ENCODE peak calls at places on chromosomes 3 and 15, in seven cellular contexts. N is aorta, L is neuronal stem cell, V is RWPE2, G is right cardiac atrium, Z is ovary, S is uterus. J is an unnamed sample.

GRCh38 chr3:78258798-78259197 is 1218.9 kb downstream of the ROBO2 start:
- DNase-seq in L (no peak), Z (no peak), V (no peak), G (no peak), S (no peak), N (no peak), J (peak)

GRCh38 chr3:188979236-188979635 is 192.5 kb upstream of the TPRG1 start:
- DNase-seq in S (no peak), L (no peak), Z (no peak), N (no peak), V (no peak), G (no peak), J (no peak)

GRCh38 chr15:101406014-101406413 is 83.5 kb downstream of the PCSK6 start:
- DNase-seq in S (no peak), G (no peak), Z (no peak), V (no peak), N (no peak), L (no peak), J (no peak)

GRCh38 chr3:80338366-80338765 is 570.6 kb upstream of the ROBO1 start:
- DNase-seq in N (no peak), G (peak), L (no peak), S (no peak), V (no peak), Z (no peak), J (peak)

GRCh38 chr15:62165029-62165792 is at the start of gene C2CD4B:
- DNase-seq in L (peak), N (peak), S (peak), G (peak), V (peak), Z (peak), J (peak)

GRCh38 chr3:147341727-147342126 is 64.6 kb downstream of the ZIC4 start:
- DNase-seq in S (no peak), G (no peak), L (no peak), N (no peak), V (no peak), Z (no peak), J (no peak)

GRCh38 chr15:100042558-100042957 is 299.2 kb downstream of the ADAMTS17 start:
- DNase-seq in G (no peak), V (no peak), S (no peak), N (no peak), L (no peak), Z (no peak), J (peak)

GRCh38 chr3:98761656-98762229 is 1.4 kb upstream of the ST3GAL6 start:
- DNase-seq in S (no peak), Z (no peak), L (no peak), N (no peak), V (no peak), G (no peak), J (no peak)

GRCh38 chr15:74265046-74265639 is 29.0 kb downstream of the CCDC33 start:
- DNase-seq in G (peak), L (peak), S (no peak), N (no peak), V (no peak), Z (peak), J (peak)

GRCh38 chr3:129672412-129672811 is 65.9 kb upstream of the PLXND1 start:
- DNase-seq in Z (no peak), N (no peak), S (no peak), V (no peak), G (no peak), L (no peak), J (no peak)

GRCh38 chr3:148757238-148757930 is 59.7 kb downstream of the AGTR1 start:
- DNase-seq in S (no peak), Z (no peak), L (no peak), G (no peak), V (no peak), N (no peak), J (peak)

GRCh38 chr3:140822381-140823047 is 119.1 kb upstream of the SLC25A36 start:
- DNase-seq in L (no peak), Z (no peak), G (no peak), V (no peak), N (no peak), S (no peak), J (no peak)

GRCh38 chr15:36284911-36285310 is 294.5 kb upstream of the CDIN1 start:
- DNase-seq in Z (no peak), N (no peak), S (no peak), L (no peak), G (no peak), V (no peak), J (no peak)

GRCh38 chr3:43477600-43477999 is 144.2 kb downstream of the ANO10 start:
- DNase-seq in Z (no peak), L (no peak), N (no peak), V (no peak), G (peak), S (peak), J (peak)

GRCh38 chr3:160643994-160644393 is 33.0 kb upstream of the ARL14 start:
- DNase-seq in S (no peak), N (no peak), G (no peak), Z (no peak), L (no peak), V (no peak), J (no peak)

GRCh38 chr3:100427694-100428093 is 26.4 kb downstream of the LNP1 start:
- DNase-seq in Z (no peak), V (no peak), N (no peak), L (no peak), S (no peak), G (no peak), J (no peak)

GRCh38 chr3:174863488-174863887 is 4.4 kb downstream of the NAALADL2 start:
- DNase-seq in S (no peak), Z (no peak), G (no peak), N (no peak), V (no peak), L (no peak), J (peak)

GRCh38 chr15:97600190-97600589 is 360.3 kb upstream of the ARRDC4 start:
- DNase-seq in G (no peak), S (no peak), L (no peak), N (no peak), Z (no peak), V (no peak), J (no peak)

GRCh38 chr3:181534881-181535280 is 176.8 kb upstream of the SOX2 start:
- DNase-seq in S (no peak), G (no peak), Z (no peak), N (no peak), L (no peak), V (no peak), J (no peak)

GRCh38 chr3:37338500-37338899 is 164.1 kb upstream of the LRRFIP2 start:
- DNase-seq in V (no peak), L (no peak), Z (no peak), S (no peak), N (no peak), G (no peak), J (peak)

GRCh38 chr15:78104119-78104479 is 11.7 kb downstream of the SH2D7 start:
- DNase-seq in L (no peak), N (peak), V (peak), S (no peak), G (no peak), Z (no peak), J (no peak)

GRCh38 chr15:72339777-72340177 is 19.8 kb upstream of the CELF6 start:
- DNase-seq in Z (no peak), V (no peak), G (no peak), N (no peak), S (peak), L (no peak), J (peak)

GRCh38 chr3:108103971-108104797 is 13.4 kb upstream of the CD47 start:
- DNase-seq in Z (peak), N (no peak), S (peak), G (peak), L (no peak), V (no peak), J (no peak)

GRCh38 chr3:123475786-123476185 is 26.9 kb upstream of the ADCY5 start:
- DNase-seq in N (no peak), Z (no peak), G (no peak), L (no peak), S (no peak), V (no peak), J (no peak)

DNA sequence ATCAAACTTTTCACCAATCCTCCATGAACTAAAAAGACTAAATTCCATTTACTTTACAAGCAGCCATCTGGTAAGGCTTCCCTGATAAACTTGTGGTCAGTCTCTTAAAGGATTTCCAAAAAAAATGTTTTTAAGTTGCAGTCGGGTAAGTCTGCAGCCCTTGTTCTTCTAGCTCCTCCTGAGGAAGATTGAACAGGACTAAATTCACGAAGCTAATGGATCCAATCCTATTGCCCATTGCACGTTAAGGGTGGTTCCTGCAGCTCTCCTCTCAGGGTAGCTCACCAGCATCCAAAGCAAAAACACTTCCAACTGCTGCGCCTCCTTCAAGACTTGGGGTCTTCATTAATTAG is 2.8 kb downstream of the HES1 start:
- DNase-seq in N (no peak), S (no peak), G (no peak), Z (no peak), V (no peak), L (no peak), J (no peak)
- H3K4me3 ChIP-seq in N (no peak), S (no peak), G (peak), Z (no peak), V (peak), L (no peak), J (peak)

GRCh38 chr3:177191108-177191779 is 6.0 kb downstream of the TBL1XR1 start:
- DNase-seq in Z (no peak), L (no peak), V (no peak), S (no peak), N (no peak), G (no peak), J (no peak)
- H3K4me3 ChIP-seq in Z (no peak), L (no peak), V (no peak), S (no peak), N (no peak), G (no peak), J (no peak)

GRCh38 chr3:132723551-132723950 is 1.3 kb upstream of the NPHP3 start:
- DNase-seq in V (no peak), Z (no peak), G (no peak), S (no peak), N (no peak), L (no peak), J (no peak)
- H3K4me3 ChIP-seq in V (peak), Z (peak), G (peak), S (no peak), N (no peak), L (no peak), J (no peak)

GRCh38 chr15:80971143-80971542 is 18.5 kb downstream of the MESD start:
- DNase-seq in Z (no peak), L (no peak), V (no peak), N (no peak), G (no peak), S (no peak), J (no peak)
- H3K4me3 ChIP-seq in Z (no peak), L (no peak), V (no peak), N (no peak), G (no peak), S (no peak), J (no peak)

GRCh38 chr3:42035816-42036482 is 55.2 kb upstream of the TRAK1 start:
- DNase-seq in S (no peak), G (peak), Z (no peak), L (no peak), V (no peak), N (no peak), J (no peak)

GRCh38 chr3:42035007-42035406 is 56.1 kb upstream of the TRAK1 start:
- DNase-seq in G (peak), S (no peak), Z (no peak), V (no peak), L (no peak), N (no peak), J (no peak)

GRCh38 chr3:42033741-42034140 is 57.4 kb upstream of the TRAK1 start:
- DNase-seq in Z (no peak), V (no peak), N (no peak), S (peak), L (no peak), G (no peak), J (no peak)

GRCh38 chr3:42037318-42037945 is 53.7 kb upstream of the TRAK1 start:
- DNase-seq in S (no peak), N (no peak), V (no peak), G (no peak), L (no peak), Z (no peak), J (no peak)

DNA sequence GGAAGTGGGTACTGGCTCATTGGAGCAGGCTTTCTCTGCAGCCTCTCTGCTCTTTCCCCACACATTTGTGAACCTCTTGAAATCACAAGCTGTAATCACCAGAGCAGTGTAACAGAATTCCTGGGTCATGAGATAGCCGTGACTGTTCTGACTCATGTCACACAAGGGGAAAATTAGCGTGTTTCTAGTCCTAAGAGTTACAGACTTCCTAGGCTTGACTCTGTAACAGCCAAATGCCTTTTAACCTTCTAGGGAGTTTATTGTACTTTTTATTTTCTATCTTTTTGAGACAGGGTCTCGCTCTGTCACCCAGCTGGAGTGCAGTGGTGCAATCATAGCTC is 54.7 kb upstream of the TRAK1 start:
- DNase-seq in N (no peak), V (no peak), S (peak), L (no peak), G (no peak), Z (no peak), J (peak)
- H3K4me3 ChIP-seq in N (no peak), V (no peak), S (no peak), L (no peak), G (no peak), Z (no peak), J (no peak)

J was measured in epithelial cell of esophagus.